ENCODE peak calls at places on chromosomes 2 and 18, in ten cellular contexts. V, I, Z, K, P, T, F, Q, O and E are unnamed samples.

GRCh38 chr2:133452146-133452545 is 116.1 kb downstream of the NCKAP5 start:
- DNase-seq in Q (no peak), Z (no peak), K (no peak), P (peak), O (no peak), V (no peak), F (no peak), T (no peak), I (no peak), E (no peak)

GRCh38 chr18:34809697-34810096 is 99.6 kb downstream of the DTNA start:
- DNase-seq in K (no peak), I (peak), Q (peak), P (peak), F (peak), Z (no peak), O (peak), T (peak), V (peak), E (peak)

GRCh38 chr18:3703732-3704176 is 253.8 kb downstream of the TGIF1 start:
- DNase-seq in K (peak), F (peak), T (peak), Q (peak), Z (peak), I (peak), V (peak), O (peak), P (peak), E (peak)

GRCh38 chr2:45291283-45291682 is 282.0 kb upstream of the SIX2 start:
- DNase-seq in V (no peak), K (no peak), O (peak), T (peak), F (no peak), P (no peak), Q (no peak), Z (no peak), I (no peak), E (no peak)

GRCh38 chr18:11983592-11983991 is 2.3 kb downstream of the IMPA2 start:
- DNase-seq in O (no peak), F (no peak), Z (no peak), K (no peak), V (peak), P (peak), I (no peak), T (no peak), Q (peak), E (no peak)

GRCh38 chr2:39377226-39377939 is 59.7 kb downstream of the MAP4K3 start:
- DNase-seq in F (no peak), Q (peak), Z (peak), V (no peak), P (no peak), I (peak), K (no peak), O (no peak), T (no peak), E (no peak)

GRCh38 chr2:31253344-31254155 is 19.6 kb downstream of the EHD3 start:
- DNase-seq in F (no peak), O (no peak), K (no peak), P (peak), T (no peak), Q (no peak), I (no peak), V (no peak), Z (no peak), E (no peak)

GRCh38 chr2:127638361-127639110 is 7.4 kb upstream of the GPR17 start:
- DNase-seq in K (no peak), F (no peak), P (no peak), T (no peak), O (peak), I (peak), Q (no peak), V (no peak), Z (no peak), E (no peak)

GRCh38 chr2:104658149-104658839 is 195.6 kb upstream of the POU3F3 start:
- DNase-seq in O (no peak), T (no peak), Q (peak), F (peak), V (peak), P (no peak), Z (no peak), K (peak), I (peak), E (peak)

GRCh38 chr18:11981633-11982366 is 493 bp downstream of the IMPA2 start:
- DNase-seq in V (peak), K (no peak), T (peak), I (peak), O (no peak), P (no peak), F (no peak), Q (peak), Z (peak), E (no peak)

GRCh38 chr2:128472789-128473174 is 154.1 kb upstream of the HS6ST1 start:
- DNase-seq in Q (no peak), O (no peak), K (no peak), F (no peak), I (no peak), P (no peak), T (peak), V (no peak), Z (no peak), E (no peak)

GRCh38 chr2:100670232-100670631 is 107.4 kb downstream of the PDCL3 start:
- DNase-seq in I (no peak), Q (no peak), O (no peak), P (no peak), T (no peak), K (no peak), F (no peak), Z (no peak), V (no peak), E (no peak)

GRCh38 chr2:187615364-187615763 is 61.1 kb upstream of the TFPI start:
- DNase-seq in K (no peak), P (no peak), Q (no peak), Z (no peak), O (no peak), F (no peak), T (no peak), I (no peak), V (no peak), E (no peak)

GRCh38 chr2:137638932-137639331 is 325.3 kb upstream of the HNMT start:
- DNase-seq in P (no peak), K (no peak), V (no peak), O (no peak), F (no peak), Q (no peak), Z (no peak), I (no peak), T (no peak), E (no peak)

GRCh38 chr2:32977228-32977758 is 30.5 kb downstream of the LTBP1 start:
- DNase-seq in K (no peak), Q (peak), P (no peak), Z (no peak), I (no peak), V (no peak), F (peak), O (peak), T (no peak), E (peak)

GRCh38 chr18:11494093-11494492 is 115.3 kb upstream of the SLC35G4 start:
- DNase-seq in V (no peak), I (no peak), Z (no peak), T (peak), Q (no peak), P (no peak), F (no peak), K (no peak), O (peak), E (no peak)

GRCh38 chr18:73118121-73118816 is 250.5 kb upstream of the NETO1 start:
- DNase-seq in F (no peak), V (no peak), K (no peak), P (no peak), Q (no peak), I (peak), Z (no peak), T (peak), O (peak), E (no peak)

GRCh38 chr2:210226186-210226585 is 939 bp upstream of the ACADL start:
- DNase-seq in I (no peak), K (no peak), T (no peak), Q (no peak), F (no peak), O (no peak), V (no peak), Z (no peak), P (no peak), E (no peak)

GRCh38 chr2:200373196-200373595 is 66.7 kb downstream of the SPATS2L start:
- DNase-seq in Z (no peak), O (no peak), F (no peak), V (no peak), Q (no peak), I (no peak), T (no peak), P (no peak), K (no peak), E (no peak)

GRCh38 chr2:84919885-84920580 is 14.6 kb downstream of the TMSB10 start:
- DNase-seq in O (peak), Z (no peak), K (no peak), I (peak), V (no peak), T (peak), Q (peak), F (peak), P (no peak), E (no peak)

GRCh38 chr2:32743480-32744236 is 115.8 kb downstream of the TTC27 start:
- DNase-seq in Q (no peak), V (no peak), P (no peak), K (no peak), Z (peak), T (peak), O (peak), I (no peak), F (no peak), E (no peak)

GRCh38 chr2:191878576-191879298 is 31.8 kb upstream of the CAVIN2 start:
- DNase-seq in T (peak), V (no peak), Q (no peak), O (peak), P (no peak), F (no peak), K (no peak), I (no peak), Z (no peak), E (no peak)

GRCh38 chr2:1641498-1641897 is 102.8 kb downstream of the PXDN start:
- DNase-seq in P (peak), Q (no peak), O (no peak), T (no peak), Z (no peak), I (no peak), K (no peak), V (no peak), F (no peak), E (no peak)

GRCh38 chr18:46281185-46282176 is 177.3 kb downstream of the HAUS1 start:
- DNase-seq in F (peak), V (peak), P (peak), K (peak), Z (peak), T (peak), I (peak), O (peak), Q (peak), E (peak)

GRCh38 chr18:74715306-74715705 is 117.6 kb downstream of the ZNF407 start:
- DNase-seq in P (no peak), K (no peak), V (no peak), O (no peak), F (no peak), T (no peak), Z (no peak), Q (no peak), I (no peak), E (no peak)

GRCh38 chr2:217216982-217217381 is 357.1 kb upstream of the TNP1 start:
- DNase-seq in P (no peak), T (no peak), F (no peak), K (no peak), V (no peak), Q (no peak), I (no peak), Z (no peak), O (no peak), E (no peak)

GRCh38 chr2:128395640-128396499 is 77.2 kb upstream of the HS6ST1 start:
- DNase-seq in Z (no peak), V (no peak), O (no peak), F (no peak), K (peak), Q (peak), T (peak), P (no peak), I (no peak), E (no peak)

GRCh38 chr2:8985561-8986326 is 17.7 kb downstream of the MBOAT2 start:
- DNase-seq in V (no peak), O (peak), P (no peak), I (no peak), Q (no peak), F (no peak), Z (no peak), T (peak), K (no peak), E (no peak)

GRCh38 chr18:61891271-61891670 is 1.5 kb downstream of the RNF152 start:
- DNase-seq in F (no peak), T (no peak), I (no peak), O (no peak), K (no peak), V (no peak), P (no peak), Z (no peak), Q (no peak), E (no peak)

GRCh38 chr18:61893304-61893970 is 630 bp upstream of the RNF152 start:
- DNase-seq in Z (peak), F (peak), O (peak), T (peak), P (peak), Q (peak), I (peak), K (peak), V (peak), E (peak)

GRCh38 chr18:61891874-61892273 is 933 bp downstream of the RNF152 start:
- DNase-seq in O (no peak), K (no peak), P (no peak), Q (no peak), I (no peak), F (no peak), T (no peak), V (no peak), Z (no peak), E (no peak)

GRCh38 chr18:61893971-61894750 is 1.4 kb upstream of the RNF152 start:
- DNase-seq in Z (peak), I (peak), V (peak), F (peak), P (peak), T (peak), K (peak), O (peak), Q (peak), E (peak)

DNA sequence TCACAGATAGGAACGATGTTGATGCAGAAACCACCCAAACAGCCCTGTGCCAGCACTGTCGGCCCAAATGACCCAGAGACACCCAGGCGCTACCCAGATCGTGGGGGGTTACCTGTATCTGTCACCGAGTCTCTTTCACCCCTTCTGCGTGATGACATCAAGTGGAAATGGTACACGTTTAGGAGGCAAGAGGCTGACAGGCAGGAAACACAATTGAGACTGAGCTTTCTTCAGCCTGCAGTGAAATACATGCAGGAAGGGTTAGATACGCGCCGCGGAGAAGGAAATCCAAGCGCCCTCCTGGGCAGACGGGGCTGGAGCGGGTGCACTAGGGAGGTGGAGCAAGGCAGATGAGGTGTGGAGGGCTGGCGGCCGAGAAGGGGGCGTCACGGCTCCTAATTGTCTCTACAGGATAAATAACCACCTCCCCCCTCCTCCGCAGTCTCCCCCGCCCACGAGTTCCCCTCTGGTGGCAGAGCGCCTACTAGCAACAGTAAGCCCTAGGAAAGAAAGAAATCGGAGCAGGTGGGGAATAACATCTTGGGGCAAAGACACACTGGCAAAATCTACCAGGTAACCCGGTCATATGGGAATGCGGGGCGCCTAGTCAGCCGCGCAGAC is at the start of gene RNF152:
- DNase-seq in Q (peak), T (peak), Z (no peak), F (peak), V (peak), I (no peak), K (peak), P (peak), O (peak), E (peak)
- TF ChIP-seq CTCF in Q (peak), T (peak), Z (no peak), F (peak), V (no peak), I (no peak), K (no peak), P (peak), O (no peak), E (no peak)

GRCh38 chr18:63025251-63025710 is 294.3 kb downstream of the BCL2 start:
- DNase-seq in V (peak), T (no peak), F (peak), Q (peak), P (peak), Z (no peak), I (peak), K (no peak), O (no peak), E (peak)
- TF ChIP-seq CTCF in V (peak), T (peak), F (peak), Q (no peak), P (peak), Z (peak), I (peak), K (peak), O (peak), E (peak)

GRCh38 chr18:6850396-6850795 is 120.9 kb downstream of the ARHGAP28 start:
- DNase-seq in V (no peak), P (no peak), I (no peak), Z (no peak), T (no peak), O (no peak), Q (no peak), K (no peak), F (no peak), E (no peak)
- TF ChIP-seq CTCF in V (no peak), P (no peak), I (no peak), Z (no peak), T (no peak), O (no peak), Q (no peak), K (no peak), F (no peak), E (no peak)

DNA sequence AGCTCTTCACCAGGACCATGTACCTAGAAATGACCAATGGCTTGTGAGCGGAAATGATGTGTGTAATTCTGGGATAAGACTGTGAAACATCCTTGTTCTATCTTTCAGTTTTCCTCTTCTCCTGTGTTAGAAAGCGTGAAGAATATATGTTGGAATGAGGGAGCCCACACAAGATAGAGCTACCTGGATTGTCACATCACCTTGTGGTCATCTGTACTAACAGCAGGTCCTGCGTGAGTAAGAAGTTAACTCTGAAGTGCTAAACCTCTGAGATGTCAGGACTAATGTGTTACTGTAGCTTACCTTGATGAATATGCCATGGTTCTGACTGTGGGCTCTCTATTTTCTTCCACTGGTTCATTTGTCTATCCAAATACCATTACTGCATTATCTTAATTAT is 75.6 kb downstream of the FASTKD2 start:
- DNase-seq in V (no peak), I (no peak), F (no peak), Q (no peak), T (no peak), P (no peak), O (no peak), Z (no peak), K (no peak), E (no peak)
- TF ChIP-seq CTCF in V (no peak), I (no peak), F (no peak), Q (no peak), T (no peak), P (peak), O (no peak), Z (no peak), K (no peak), E (peak)

GRCh38 chr2:195538937-195539336 is 118.1 kb upstream of the SLC39A10 start:
- DNase-seq in Q (no peak), Z (no peak), I (no peak), F (no peak), O (no peak), T (no peak), V (no peak), K (no peak), P (no peak), E (no peak)

GRCh38 chr2:195533771-195534642 is 123.0 kb upstream of the SLC39A10 start:
- DNase-seq in V (no peak), Z (no peak), F (peak), O (peak), Q (peak), I (peak), P (no peak), K (peak), T (peak), E (peak)

GRCh38 chr2:195536863-195537262 is 120.2 kb upstream of the SLC39A10 start:
- DNase-seq in V (no peak), P (no peak), O (no peak), K (no peak), I (peak), Z (no peak), T (no peak), F (no peak), Q (no peak), E (no peak)

GRCh38 chr2:195537811-195538210 is 119.2 kb upstream of the SLC39A10 start:
- DNase-seq in T (no peak), Z (no peak), K (no peak), O (no peak), V (no peak), Q (no peak), P (no peak), F (no peak), I (no peak), E (no peak)

GRCh38 chr2:195535911-195536522 is 121.0 kb upstream of the SLC39A10 start:
- DNase-seq in I (peak), Z (peak), V (no peak), T (no peak), P (no peak), Q (peak), F (peak), O (no peak), K (peak), E (no peak)
- TF ChIP-seq CTCF in I (no peak), Z (no peak), V (no peak), T (no peak), P (no peak), Q (no peak), F (no peak), O (no peak), K (no peak), E (no peak)

GRCh38 chr2:240839152-240840143 is 19.4 kb upstream of the KIF1A start:
- DNase-seq in P (no peak), K (no peak), I (no peak), F (no peak), V (no peak), O (no peak), Z (no peak), T (peak), Q (no peak), E (peak)

GRCh38 chr2:240837621-240838020 is 17.6 kb upstream of the KIF1A start:
- DNase-seq in K (no peak), I (no peak), Q (no peak), Z (no peak), V (no peak), P (no peak), T (no peak), O (no peak), F (no peak), E (no peak)

GRCh38 chr2:240835528-240835927 is 15.5 kb upstream of the KIF1A start:
- DNase-seq in K (no peak), T (no peak), O (no peak), P (no peak), F (no peak), Q (no peak), I (no peak), Z (no peak), V (no peak), E (no peak)

GRCh38 chr2:240836781-240837467 is 16.9 kb upstream of the KIF1A start:
- DNase-seq in Z (no peak), Q (no peak), P (no peak), I (no peak), T (peak), K (no peak), F (no peak), O (peak), V (no peak), E (peak)

DNA sequence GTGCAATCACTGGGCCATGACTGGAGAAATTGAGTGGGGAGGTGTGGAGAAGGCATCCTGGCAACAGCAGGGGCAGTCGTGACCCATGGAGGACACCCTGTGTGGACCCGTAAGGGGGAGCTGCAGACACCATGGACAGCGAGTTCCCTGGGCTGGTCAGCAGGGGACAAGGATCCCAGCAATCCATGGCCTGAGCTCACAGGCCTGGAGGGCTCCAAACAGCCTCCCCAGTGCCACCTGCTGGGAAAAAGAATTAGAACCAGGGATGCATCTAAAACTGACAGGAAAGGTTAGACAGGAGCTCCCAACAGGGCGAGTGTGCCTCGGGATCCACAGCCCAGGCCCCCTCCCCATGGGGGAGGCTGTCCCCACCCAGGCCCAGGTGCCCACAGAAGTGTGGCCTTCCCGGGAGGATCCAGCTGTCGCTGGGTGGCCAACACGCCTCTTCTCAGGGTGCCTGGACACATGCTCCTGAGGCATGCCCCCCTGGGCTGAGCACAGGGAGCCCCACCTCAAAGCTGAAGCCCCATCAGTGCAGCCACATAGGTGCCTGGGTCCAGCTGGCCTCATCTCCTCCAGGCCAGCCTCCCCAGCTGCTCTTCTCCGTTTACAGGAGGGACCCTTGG is 20.5 kb upstream of the KIF1A start:
- DNase-seq in T (peak), I (peak), Z (peak), P (peak), K (no peak), V (peak), Q (peak), F (peak), O (peak), E (peak)
- TF ChIP-seq CTCF in T (peak), I (peak), Z (peak), P (peak), K (peak), V (peak), Q (peak), F (peak), O (peak), E (peak)

GRCh38 chr2:231928481-231928880 is 2.3 kb upstream of the NPPC start:
- DNase-seq in V (peak), T (no peak), Q (no peak), P (peak), K (peak), O (no peak), I (no peak), Z (peak), F (no peak), E (peak)
- TF ChIP-seq CTCF in V (peak), T (peak), Q (no peak), P (peak), K (no peak), O (no peak), I (no peak), Z (no peak), F (no peak), E (peak)